ENCODE peak calls at places on chromosomes 4 and X, in four cellular contexts. X is T follicular helper cell, C is NCI-H748 treated with DMSO at 0.1 percent for 48 hours, D is pancreas. F is an unnamed sample.

GRCh38 chr4:124933521-124933920 is 221.0 kb upstream of the ANKRD50 start:
- DNase-seq in C (no peak), X (no peak), D (no peak), F (no peak)

GRCh38 chrX:22081475-22082092 is 49.5 kb downstream of the PHEX start:
- DNase-seq in C (peak; percentile 0), D (peak; percentile 80), X (peak; percentile 23), F (peak; percentile 59)

GRCh38 chr4:62927574-62927973 is 1481.7 kb downstream of the TECRL start:
- DNase-seq in C (no peak), X (no peak), D (no peak), F (no peak)

GRCh38 chr4:89486042-89486441 is 178.4 kb upstream of the GPRIN3 start:
- DNase-seq in D (no peak), C (peak; percentile 8), X (no peak), F (peak; percentile 17)

GRCh38 chr4:16779028-16779675 is 119.3 kb downstream of the LDB2 start:
- DNase-seq in D (no peak), C (no peak), X (no peak), F (no peak)

GRCh38 chr4:99437686-99438577 is 2.8 kb upstream of the ADH7 start:
- DNase-seq in D (no peak), C (no peak), X (no peak), F (no peak)

GRCh38 chrX:139508099-139508498 is 22.4 kb upstream of the F9 start:
- DNase-seq in C (no peak), D (no peak), X (no peak), F (no peak)

GRCh38 chrX:123084797-123085196 is 99.3 kb upstream of the GRIA3 start:
- DNase-seq in C (no peak), X (no peak), D (no peak), F (no peak)

GRCh38 chr4:78665216-78665615 is 110.9 kb upstream of the BMP2K start:
- DNase-seq in D (no peak), C (no peak), X (no peak), F (no peak)

GRCh38 chrX:100381613-100382012 is 28.5 kb downstream of the PCDH19 start:
- DNase-seq in D (no peak), C (no peak), X (no peak), F (no peak)

GRCh38 chr4:184345573-184345922 is 127.9 kb upstream of the ENPP6 start:
- DNase-seq in X (no peak), C (no peak), D (no peak), F (no peak)

GRCh38 chr4:76850010-76850441 is 47.9 kb downstream of the SOWAHB start:
- DNase-seq in C (no peak), X (no peak), D (no peak), F (no peak)

GRCh38 chr4:72935462-72935861 is 134.1 kb downstream of the COX18 start:
- DNase-seq in X (no peak), D (no peak), C (no peak), F (no peak)

GRCh38 chr4:84579410-84579791 is 3.5 kb upstream of the CDS1 start:
- DNase-seq in D (no peak), C (no peak), X (no peak), F (no peak)

GRCh38 chr4:47530801-47531200 is 45.7 kb downstream of the ATP10D start:
- DNase-seq in X (no peak), C (no peak), D (no peak), F (no peak)

GRCh38 chr4:145956288-145956890 is 17.8 kb upstream of the ZNF827 start:
- DNase-seq in X (no peak), D (no peak), C (peak; percentile 2), F (peak; percentile 71)

GRCh38 chrX:47176101-47176740 is 17.4 kb upstream of the UBA1 start:
- DNase-seq in D (peak; percentile 44), C (no peak), X (no peak), F (no peak)

GRCh38 chrX:145923376-145923775 is 105.7 kb downstream of the SLITRK2 start:
- DNase-seq in D (no peak), X (no peak), C (no peak), F (no peak)

GRCh38 chr4:114563536-114564315 is 34.9 kb upstream of the UGT8 start:
- DNase-seq in D (no peak), C (no peak), X (no peak), F (no peak)

GRCh38 chr4:85773372-85773771 is 298.4 kb downstream of the ARHGAP24 start:
- DNase-seq in C (no peak), D (no peak), X (no peak), F (no peak)

GRCh38 chrX:107571296-107571998 is 56.9 kb upstream of the PRPS1 start:
- DNase-seq in C (no peak), X (no peak), D (no peak), F (no peak)

GRCh38 chr4:173231916-173232315 is 63.3 kb downstream of the GALNT7 start:
- DNase-seq in D (no peak), X (no peak), C (no peak), F (no peak)

GRCh38 chr4:37597019-37597418 is 89.2 kb downstream of the RELL1 start:
- DNase-seq in X (no peak), C (no peak), D (no peak), F (no peak)

GRCh38 chr4:16118090-16118489 is 34.3 kb upstream of the PROM1 start:
- DNase-seq in X (no peak), D (no peak), C (no peak), F (no peak)

GRCh38 chrX:69506617-69507499 is 2.7 kb downstream of the NALF2 start:
- DNase-seq in X (no peak), D (no peak), C (no peak), F (no peak)

GRCh38 chrX:78619829-78620228 is 39.3 kb downstream of the RTL3 start:
- DNase-seq in X (no peak), D (no peak), C (no peak), F (no peak)

GRCh38 chrX:72142931-72143709 is 11.4 kb upstream of the RTL5 start:
- DNase-seq in C (no peak), X (no peak), D (no peak), F (no peak)

GRCh38 chr4:46927201-46927600 is 18.2 kb upstream of the COX7B2 start:
- DNase-seq in C (no peak), D (no peak), X (no peak), F (no peak)

GRCh38 chrX:119870626-119871131 is 854 bp downstream of the RNF113A start:
- DNase-seq in C (peak; percentile 52), X (peak; percentile 9), D (no peak), F (peak; percentile 33)

F was measured in HEK293T.